ENCODE peak calls at places on chromosome 2, in four cellular contexts. G is breast epithelium, J is SW 1271, D is iPS-NIHi11. U is an unnamed sample.

GRCh38 chr2:240620859-240621258 is 4.4 kb upstream of the GPR35 start:
- DNase-seq in D (no peak), G (no peak), J (no peak), U (no peak)

GRCh38 chr2:223008162-223008561 is 43.8 kb upstream of the KCNE4 start:
- DNase-seq in G (no peak), D (no peak), J (no peak), U (no peak)

GRCh38 chr2:71804251-71804650 is 343.4 kb downstream of the CYP26B1 start:
- DNase-seq in G (no peak), D (no peak), J (no peak), U (no peak)

GRCh38 chr2:54279385-54279784 is 23.4 kb upstream of the TSPYL6 start:
- DNase-seq in D (peak), G (no peak), J (no peak), U (no peak)

GRCh38 chr2:34012728-34013302 is 413.7 kb upstream of the FAM98A start:
- DNase-seq in D (peak), J (peak), G (no peak), U (peak)

GRCh38 chr2:46298522-46299351 is 1.5 kb downstream of the EPAS1 start:
- DNase-seq in G (peak), D (peak), J (peak), U (no peak)

GRCh38 chr2:218022851-218023530 is 20.2 kb upstream of the TNS1 start:
- DNase-seq in J (no peak), G (peak), D (no peak), U (no peak)

GRCh38 chr2:58788402-58788801 is 547.3 kb upstream of the FANCL start:
- DNase-seq in D (no peak), J (no peak), G (no peak), U (no peak)

GRCh38 chr2:80567991-80568390 is 263.4 kb upstream of the LRRTM1 start:
- DNase-seq in J (no peak), G (no peak), D (no peak), U (no peak)

GRCh38 chr2:222355860-222356259 is 57.1 kb upstream of the PAX3 start:
- DNase-seq in J (no peak), G (no peak), D (no peak), U (no peak)

GRCh38 chr2:13230221-13230620 is 513.5 kb downstream of the TRIB2 start:
- DNase-seq in J (no peak), G (no peak), D (no peak), U (no peak)

GRCh38 chr2:3959372-3959771 is 256.0 kb downstream of the DCDC2C start:
- DNase-seq in D (peak), J (no peak), G (no peak), U (no peak)

GRCh38 chr2:197339496-197340220 is 29.1 kb upstream of the ANKRD44 start:
- DNase-seq in J (no peak), D (no peak), G (no peak), U (no peak)

GRCh38 chr2:99691931-99692330 is 202.1 kb upstream of the REV1 start:
- DNase-seq in D (no peak), G (no peak), J (no peak), U (no peak)

GRCh38 chr2:2847131-2847740 is 516.2 kb upstream of the MYT1L start:
- DNase-seq in J (no peak), G (no peak), D (no peak), U (no peak)